ENCODE peak calls at places on chromosomes 1 and 21, in six cellular contexts. O is tibial nerve, Z is A549, V is GM23248, D is iPS DF 6.9, G is PC-3. U is an unnamed sample.
A peak's percentile ranks its signal among the peaks of the same experiment; 100 is the strongest.

GRCh38 chr1:9229549-9229948 is 5.0 kb upstream of the H6PD start:
- DNase-seq in O (no peak), Z (no peak), V (no peak), D (no peak), G (peak; percentile 6), U (no peak)

GRCh38 chr1:116906812-116907211 is 2.9 kb upstream of the PTGFRN start:
- DNase-seq in O (no peak), Z (no peak), V (no peak), D (no peak), G (peak; percentile 93), U (peak; percentile 99)

GRCh38 chr1:55127827-55128343 is 87.3 kb downstream of the USP24 start:
- DNase-seq in O (no peak), Z (peak; percentile 29), V (peak; percentile 31), D (no peak), G (peak; percentile 69), U (no peak)

GRCh38 chr1:99180915-99181314 is 83.4 kb upstream of the PLPPR4 start:
- DNase-seq in O (no peak), Z (no peak), V (no peak), D (no peak), G (no peak), U (no peak)

GRCh38 chr1:24362982-24363614 is 43.9 kb downstream of the GRHL3 start:
- DNase-seq in O (peak; percentile 24), Z (peak; percentile 55), V (peak; percentile 97), D (no peak), G (peak; percentile 76), U (peak; percentile 89)

GRCh38 chr1:27122652-27123051 is 32.3 kb downstream of the SLC9A1 start:
- DNase-seq in O (no peak), Z (peak; percentile 61), V (peak; percentile 78), D (no peak), G (peak; percentile 90), U (no peak)

GRCh38 chr1:59481915-59482505 is 185.1 kb downstream of the FGGY start:
- DNase-seq in O (no peak), Z (no peak), V (peak; percentile 42), D (no peak), G (peak; percentile 68), U (no peak)

GRCh38 chr1:25922633-25923567 is 16.7 kb upstream of the STMN1 start:
- DNase-seq in O (peak; percentile 38), Z (peak; percentile 53), V (peak; percentile 63), D (no peak), G (peak; percentile 39), U (no peak)

GRCh38 chr1:176177764-176178163 is 29.3 kb downstream of the COP1 start:
- DNase-seq in O (no peak), Z (no peak), V (no peak), D (no peak), G (no peak), U (no peak)

GRCh38 chr1:46550751-46551231 is 656 bp downstream of the KNCN start:
- DNase-seq in O (no peak), Z (no peak), V (no peak), D (no peak), G (no peak), U (no peak)

GRCh38 chr1:4016351-4017130 is 116.5 kb upstream of the C1orf174 start:
- DNase-seq in O (no peak), Z (no peak), V (peak; percentile 2), D (no peak), G (no peak), U (no peak)

GRCh38 chr1:99763956-99764355 is 2.5 kb downstream of the FRRS1 start:
- DNase-seq in O (no peak), Z (no peak), V (peak; percentile 9), D (no peak), G (no peak), U (peak; percentile 50)

GRCh38 chr21:15462092-15462491 is 267.7 kb upstream of the USP25 start:
- DNase-seq in O (no peak), Z (no peak), V (no peak), D (no peak), G (no peak), U (no peak)

GRCh38 chr1:190754769-190755168 is 277.1 kb upstream of the BRINP3 start:
- DNase-seq in O (no peak), Z (peak; percentile 26), V (peak; percentile 0), D (no peak), G (peak; percentile 87), U (peak; percentile 20)

GRCh38 chr1:23276531-23276930 is 59.2 kb upstream of the HTR1D start:
- DNase-seq in O (no peak), Z (no peak), V (no peak), D (no peak), G (no peak), U (no peak)

GRCh38 chr1:186876436-186876835 is 47.7 kb downstream of the PLA2G4A start:
- DNase-seq in O (no peak), Z (no peak), V (no peak), D (no peak), G (no peak), U (no peak)

GRCh38 chr1:87523466-87523865 is 194.8 kb downstream of the LMO4 start:
- DNase-seq in O (no peak), Z (no peak), V (no peak), D (no peak), G (no peak), U (no peak)

GRCh38 chr1:159076753-159077656 is at the start of gene AIM2:
- DNase-seq in O (no peak), Z (no peak), V (peak; percentile 87), D (no peak), G (peak; percentile 55), U (no peak)

GRCh38 chr1:228280106-228280901 is 72.5 kb downstream of the OBSCN start:
- DNase-seq in O (no peak), Z (no peak), V (no peak), D (no peak), G (no peak), U (no peak)

GRCh38 chr1:101645810-101646209 is 350.9 kb downstream of the OLFM3 start:
- DNase-seq in O (no peak), Z (no peak), V (no peak), D (no peak), G (no peak), U (no peak)

GRCh38 chr1:74858136-74858535 is 125.2 kb downstream of the TYW3 start:
- DNase-seq in O (no peak), Z (no peak), V (no peak), D (no peak), G (peak; percentile 78), U (no peak)

GRCh38 chr1:215600258-215600792 is 33.2 kb downstream of the KCTD3 start:
- DNase-seq in O (no peak), Z (no peak), V (no peak), D (no peak), G (no peak), U (no peak)
- H3K27ac ChIP-seq in O (peak overlapping the region; percentile 25), Z (no peak overlapping the region), V (no peak overlapping the region), D (no peak overlapping the region), G (no peak overlapping the region), U (no peak overlapping the region)

DNA sequence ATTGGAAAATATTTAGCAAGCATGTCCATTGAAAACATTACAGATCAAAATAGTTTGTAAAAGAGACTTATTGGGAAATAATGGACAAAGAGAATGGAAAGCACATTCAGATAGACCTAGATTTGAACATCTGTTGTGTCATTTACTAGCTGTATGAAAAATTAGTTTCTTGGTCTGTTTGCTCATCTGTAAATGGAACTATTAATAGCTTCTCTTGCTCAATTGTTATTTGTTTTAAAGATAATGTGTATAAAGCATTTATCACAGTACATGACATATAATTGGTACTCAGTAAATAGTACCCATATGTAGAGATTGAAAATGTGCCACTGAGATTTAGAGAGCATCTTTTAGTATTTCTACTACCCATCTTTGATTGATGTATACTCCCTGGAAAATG is 25.9 kb downstream of the RPAP2 start:
- DNase-seq in O (no peak), Z (no peak), V (no peak), D (no peak), G (no peak), U (no peak)
- H3K27ac ChIP-seq in O (no peak overlapping the region), Z (no peak overlapping the region), V (no peak overlapping the region), D (no peak overlapping the region), G (no peak overlapping the region), U (no peak overlapping the region)

GRCh38 chr1:234616644-234617043 is 6.7 kb upstream of the IRF2BP2 start:
- DNase-seq in O (no peak), Z (no peak), V (peak; percentile 69), D (no peak), G (no peak), U (peak; percentile 36)
- H3K27ac ChIP-seq in O (peak overlapping the region; percentile 100), Z (peak overlapping the region; percentile 96), V (peak overlapping the region; percentile 96), D (no peak overlapping the region), G (no peak overlapping the region), U (no peak overlapping the region)

DNA sequence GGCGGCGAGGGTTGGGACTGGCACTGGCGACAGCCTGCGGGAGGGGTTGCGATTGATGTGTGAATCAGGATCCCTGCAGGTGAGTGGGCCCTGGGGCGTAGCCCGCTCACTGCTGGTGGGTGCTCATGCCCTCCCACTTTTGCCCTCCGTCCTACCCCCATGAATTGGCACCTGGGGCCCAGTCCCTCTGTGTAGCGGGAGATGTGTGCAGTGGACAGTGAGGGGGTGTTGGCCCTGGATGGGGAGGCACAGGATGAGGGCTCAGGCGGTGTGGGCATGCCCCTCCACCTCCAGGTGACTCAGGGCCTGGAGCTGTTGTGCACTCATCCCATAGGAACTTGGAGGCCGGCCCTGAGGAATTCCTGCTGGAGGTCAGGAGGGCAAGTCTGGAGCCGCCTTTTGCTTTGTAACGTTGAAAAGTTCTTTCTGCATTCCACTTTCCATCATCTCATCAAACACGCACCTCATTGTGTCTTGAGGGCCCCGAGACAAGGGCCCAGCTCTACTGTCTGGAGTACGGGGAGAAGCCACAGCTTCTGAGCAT is 3.0 kb downstream of the PEAR1 start:
- DNase-seq in O (no peak), Z (peak; percentile 90), V (peak; percentile 97), D (no peak), G (peak; percentile 96), U (peak; percentile 96)
- H3K27ac ChIP-seq in O (peak overlapping the region; percentile 97), Z (peak overlapping the region; percentile 88), V (peak overlapping the region; percentile 95), D (no peak overlapping the region), G (peak overlapping the region; percentile 81), U (peak overlapping the region; percentile 58)

DNA sequence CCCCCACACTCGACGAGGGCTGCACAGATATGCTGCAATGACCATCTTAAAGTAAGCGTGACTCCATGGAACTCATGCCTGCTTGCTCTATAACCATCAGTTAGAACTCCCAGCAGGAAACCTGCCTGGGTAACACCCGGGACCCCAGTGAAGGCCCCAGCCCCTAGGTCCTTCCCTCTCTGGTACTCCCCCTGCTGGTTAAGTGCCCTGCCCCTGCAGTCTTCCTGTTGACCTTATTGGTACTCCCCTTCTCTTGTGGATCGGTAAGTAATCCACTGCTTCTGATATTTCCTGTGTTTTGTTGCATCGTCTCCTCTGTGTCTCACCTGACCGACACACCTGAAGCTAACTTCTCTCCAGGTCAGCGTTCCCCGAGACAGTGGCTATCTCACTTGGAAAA is 104.8 kb upstream of the COG2 start:
- DNase-seq in O (no peak), Z (no peak), V (no peak), D (peak; percentile 41), G (no peak), U (no peak)
- H3K27ac ChIP-seq in O (no peak overlapping the region), Z (no peak overlapping the region), V (no peak overlapping the region), D (no peak overlapping the region), G (no peak overlapping the region), U (no peak overlapping the region)

DNA sequence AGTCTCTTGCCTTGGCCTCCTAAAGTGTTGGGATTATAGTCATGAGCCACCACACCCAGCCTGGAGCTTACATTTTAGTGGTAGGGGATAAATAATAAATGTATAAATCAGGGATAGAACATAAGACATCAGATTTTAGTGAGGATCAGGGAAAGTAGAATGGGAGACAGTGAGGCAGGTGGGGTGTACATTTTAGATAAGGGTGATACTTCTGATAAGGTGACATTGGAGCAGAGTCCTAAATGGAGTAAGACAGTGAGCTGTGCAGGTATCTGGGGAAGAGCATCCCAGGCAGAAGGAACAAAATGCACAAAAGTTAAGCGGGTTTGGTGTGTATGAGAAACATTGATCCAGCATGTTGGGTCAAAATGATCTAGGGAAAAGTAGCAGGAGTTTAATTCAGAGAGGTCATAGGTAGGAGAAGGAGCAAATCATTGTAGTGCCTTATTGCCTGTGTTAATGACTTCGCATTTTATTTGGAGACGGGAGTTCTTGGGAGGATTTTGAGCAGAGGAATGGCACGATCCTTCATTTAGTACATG is 11.1 kb downstream of the EPB41 start:
- DNase-seq in O (no peak), Z (no peak), V (no peak), D (no peak), G (no peak), U (no peak)
- H3K27ac ChIP-seq in O (no peak overlapping the region), Z (no peak overlapping the region), V (no peak overlapping the region), D (no peak overlapping the region), G (no peak overlapping the region), U (no peak overlapping the region)